ENCODE peak calls at places on chromosome 9, in seven cellular contexts. B is ureter; I is stimulated activated CD8-positive, alpha-beta memory T cell treated with anti-CD3 and anti-CD28 coated beads, Interleukin-7, amount 100 ng/mL, for 1 hour; P is activated CD4-positive, alpha-beta T cell treated with anti-CD3 and anti-CD28 coated beads for 48 hours; F is AG08396; Y is CD8-positive, alpha-beta memory T cell; X is Ammon's horn. D is an unnamed sample.
A peak's percentile ranks its signal among the peaks of the same experiment; 100 is the strongest.

GRCh38 chr9:101427337-101427736 is 8.2 kb downstream of the ALDOB start:
- DNase-seq in B (no peak), I (no peak), P (no peak), F (no peak), Y (no peak), X (no peak), D (no peak)

GRCh38 chr9:1049641-1050040 is 516 bp upstream of the DMRT2 start:
- DNase-seq in B (no peak), I (no peak), P (peak; percentile 23), F (no peak), Y (no peak), X (no peak), D (no peak)

GRCh38 chr9:37667706-37668672 is 17.2 kb downstream of the FRMPD1 start:
- DNase-seq in B (no peak), I (no peak), P (no peak), F (no peak), Y (no peak), X (no peak), D (no peak)

GRCh38 chr9:78405461-78405860 is 108.5 kb downstream of the PSAT1 start:
- DNase-seq in B (no peak), I (no peak), P (no peak), F (no peak), Y (no peak), X (no peak), D (no peak)

GRCh38 chr9:132878695-132879064 is at the start of gene SPACA9:
- DNase-seq in B (peak; percentile 63), I (no peak), P (peak; percentile 51), F (peak; percentile 89), Y (peak; percentile 50), X (peak; percentile 53), D (no peak)

GRCh38 chr9:130171226-130172148 is 717 bp upstream of the NCS1 start:
- DNase-seq in B (no peak), I (no peak), P (no peak), F (no peak), Y (no peak), X (no peak), D (no peak)

GRCh38 chr9:37034320-37034937 is 361 bp upstream of the PAX5 start:
- DNase-seq in B (no peak), I (no peak), P (peak; percentile 58), F (peak; percentile 41), Y (no peak), X (no peak), D (no peak)

GRCh38 chr9:93118863-93119702 is 15.0 kb downstream of the NINJ1 start:
- DNase-seq in B (peak; percentile 41), I (no peak), P (no peak), F (no peak), Y (peak; percentile 35), X (peak; percentile 3), D (no peak)

GRCh38 chr9:111743275-111743674 is 51.5 kb downstream of the SHOC1 start:
- DNase-seq in B (no peak), I (no peak), P (peak; percentile 56), F (no peak), Y (no peak), X (no peak), D (no peak)